ENCODE peak calls at places on chromosomes 5 and 9, in ten cellular contexts. E is spleen, C is prostate gland, M is Peyer's patch, D is tibial nerve, O is HCT116, F is A549, K is K562, N is vagina, B is transverse colon. Y is an unnamed sample.
A peak's percentile ranks its signal among the peaks of the same experiment; 100 is the strongest.

GRCh38 chr5:80712914-80713313 is 58.1 kb upstream of the DHFR start:
- DNase-seq in M (no peak), N (no peak), F (no peak), C (no peak), B (no peak), E (no peak), O (no peak), K (no peak), D (no peak), Y (no peak)

GRCh38 chr9:127214421-127215265 is 49.9 kb upstream of the GARNL3 start:
- DNase-seq in C (peak; percentile 71), O (peak; percentile 48), B (peak; percentile 63), D (peak; percentile 38), N (no peak), E (peak; percentile 81), F (peak; percentile 58), M (peak; percentile 52), K (peak; percentile 71), Y (peak; percentile 51)

GRCh38 chr5:94544031-94544650 is 74.3 kb downstream of the KIAA0825 start:
- DNase-seq in D (no peak), O (no peak), B (no peak), E (no peak), K (no peak), C (no peak), F (no peak), N (no peak), M (no peak), Y (no peak)

GRCh38 chr9:113350338-113350672 is 964 bp downstream of the BSPRY start:
- DNase-seq in D (no peak), F (no peak), M (no peak), N (no peak), C (no peak), B (peak; percentile 18), K (no peak), E (no peak), O (no peak), Y (no peak)

GRCh38 chr9:38339087-38339486 is 53.4 kb upstream of the ALDH1B1 start:
- DNase-seq in O (no peak), K (no peak), D (no peak), B (no peak), N (peak; percentile 74), F (no peak), M (no peak), C (no peak), E (no peak), Y (no peak)

GRCh38 chr5:62779010-62779422 is 200.4 kb downstream of the LRRC70 start:
- DNase-seq in F (peak; percentile 70), C (peak; percentile 22), K (peak; percentile 49), B (no peak), N (no peak), E (no peak), D (peak; percentile 34), O (peak; percentile 48), M (no peak), Y (no peak)

GRCh38 chr5:181136361-181136955 is 5.5 kb upstream of the OR2V1 start:
- DNase-seq in B (no peak), K (no peak), M (no peak), D (no peak), O (no peak), E (no peak), N (no peak), F (no peak), C (no peak), Y (no peak)

GRCh38 chr5:1113332-1113690 is 1.4 kb upstream of the SLC12A7 start:
- DNase-seq in M (no peak), K (no peak), F (no peak), O (no peak), D (no peak), E (no peak), C (no peak), B (no peak), N (no peak), Y (no peak)

GRCh38 chr5:66979738-66980137 is 216.9 kb downstream of the CD180 start:
- DNase-seq in N (no peak), C (no peak), D (no peak), O (no peak), E (no peak), M (no peak), B (no peak), K (no peak), F (no peak), Y (no peak)

DNA sequence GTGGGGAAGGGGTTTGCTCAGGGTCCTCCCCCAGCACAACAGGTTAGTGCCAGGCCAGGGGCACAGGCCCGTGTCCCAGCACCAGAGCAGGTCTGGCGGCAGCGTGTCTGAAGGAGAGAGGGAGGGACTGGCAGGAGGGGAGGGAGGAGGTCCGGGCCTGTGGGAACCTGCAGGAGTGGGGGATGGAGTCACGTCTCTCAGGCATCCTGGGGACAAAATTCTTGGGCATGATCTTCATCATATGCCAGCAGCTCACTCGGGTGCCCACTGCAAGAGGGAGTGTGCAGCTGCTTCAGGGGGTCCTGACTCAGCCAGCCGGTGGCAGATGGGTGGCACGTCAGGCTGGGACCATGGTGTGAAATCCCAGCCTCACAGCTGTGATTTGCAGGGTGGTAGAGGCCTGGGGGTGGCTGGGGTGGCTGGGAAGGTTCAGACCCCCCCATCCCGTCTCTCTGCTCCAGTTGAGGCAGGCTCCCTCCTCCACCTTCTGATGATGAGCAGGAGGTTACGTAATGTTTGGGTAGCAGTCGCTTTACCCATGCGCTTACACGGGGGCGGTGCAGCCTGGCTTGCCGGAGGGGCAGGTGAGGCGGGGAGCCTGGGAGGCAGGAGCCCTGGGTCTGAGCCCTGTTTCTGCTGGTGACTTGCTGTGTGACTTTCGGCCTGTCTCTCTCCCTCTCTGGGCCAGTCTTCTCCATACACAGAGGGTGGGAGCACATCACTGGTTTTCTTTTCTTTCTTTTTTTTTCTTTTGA is 40.5 kb downstream of the NCS1 start:
- DNase-seq in D (no peak), B (no peak), C (peak; percentile 41), F (no peak), K (no peak), E (no peak), O (no peak), N (no peak), M (no peak), Y (no peak)
- H3K27ac ChIP-seq in D (no peak overlapping the region), B (no peak overlapping the region), C (peak overlapping the region; percentile 18), F (no peak overlapping the region), K (no peak overlapping the region), E (no peak overlapping the region), O (no peak overlapping the region), N (peak overlapping the region; percentile 13), M (no peak overlapping the region), Y (peak overlapping the region; percentile 96)

GRCh38 chr9:129333961-129334743 is 156.1 kb upstream of the IER5L start:
- DNase-seq in K (peak; percentile 64), N (no peak), M (peak; percentile 81), C (peak; percentile 97), B (peak; percentile 82), E (peak; percentile 94), F (peak; percentile 99), D (peak; percentile 74), O (peak; percentile 93), Y (peak; percentile 93)
- TF ChIP-seq CTCF in K (peak; percentile 3), N (no peak), M (peak; percentile 33), C (peak; percentile 13), B (no peak), E (no peak), F (peak; percentile 13), D (no peak), O (no peak), Y (no peak)

DNA sequence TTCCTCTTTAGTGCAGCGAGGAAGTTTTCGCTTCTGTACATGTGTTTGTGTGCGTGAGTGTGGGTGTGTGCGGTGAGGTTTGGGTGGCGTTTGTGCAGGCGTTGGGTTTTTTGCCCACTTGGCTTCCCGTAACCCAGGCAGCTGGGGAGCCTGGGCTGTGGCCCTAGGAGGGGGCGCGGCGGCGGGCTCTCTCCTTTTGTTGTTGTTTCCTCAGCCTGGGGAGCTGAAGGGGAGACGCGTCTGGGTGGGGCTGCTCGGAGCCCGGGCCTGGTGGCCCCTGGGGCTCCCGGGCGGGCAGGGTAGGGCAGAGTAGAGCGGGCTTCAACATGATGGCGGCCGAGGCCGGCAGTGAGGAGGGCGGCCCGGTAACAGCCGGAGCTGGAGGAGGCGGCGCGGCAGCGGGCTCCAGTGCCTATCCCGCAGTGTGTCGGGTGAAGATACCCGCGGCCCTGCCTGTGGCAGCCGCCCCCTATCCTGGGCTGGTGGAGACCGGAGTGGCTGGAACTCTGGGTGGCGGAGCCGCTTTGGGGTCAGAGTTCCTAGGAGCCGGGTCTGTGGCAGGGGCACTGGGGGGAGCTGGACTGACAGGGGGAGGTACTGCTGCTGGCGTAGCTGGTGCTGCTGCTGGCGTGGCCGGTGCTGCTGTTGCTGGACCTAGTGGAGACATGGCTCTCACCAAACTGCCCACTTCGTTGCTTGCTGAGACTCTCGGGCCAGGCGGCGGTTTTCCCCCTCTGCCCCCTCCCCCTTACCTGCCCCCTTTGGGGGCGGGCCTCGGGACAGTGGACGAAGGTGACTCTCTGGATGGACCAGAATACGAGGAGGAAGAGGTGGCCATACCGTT is 665 bp downstream of the RASA1 start:
- DNase-seq in C (peak; percentile 57), N (no peak), D (peak; percentile 49), M (peak; percentile 82), B (peak; percentile 77), F (peak; percentile 74), O (peak; percentile 56), K (peak; percentile 56), E (peak; percentile 93), Y (peak; percentile 61)
- TF ChIP-seq POLR2A in C (peak; percentile 19), N (no peak), D (no peak), M (no peak), B (peak; percentile 25), F (peak; percentile 49), O (no peak), K (no peak), E (no peak), Y (no peak)

GRCh38 chr5:14038341-14038959 is 94.0 kb upstream of the DNAH5 start:
- DNase-seq in N (no peak), B (no peak), M (no peak), O (peak; percentile 52), C (no peak), F (peak; percentile 87), E (no peak), D (no peak), K (peak; percentile 17), Y (no peak)

GRCh38 chr5:14034991-14035390 is 90.5 kb upstream of the DNAH5 start:
- DNase-seq in C (no peak), K (no peak), B (no peak), F (no peak), D (no peak), E (no peak), O (no peak), N (no peak), M (no peak), Y (no peak)

GRCh38 chr5:14035859-14036440 is 91.5 kb upstream of the DNAH5 start:
- DNase-seq in B (peak; percentile 12), C (peak; percentile 59), E (no peak), K (no peak), F (peak; percentile 97), O (peak; percentile 92), N (no peak), M (no peak), D (peak; percentile 7), Y (peak; percentile 19)

GRCh38 chr5:14036514-14036913 is 92.0 kb upstream of the DNAH5 start:
- DNase-seq in O (no peak), F (peak; percentile 86), M (no peak), K (no peak), B (no peak), D (no peak), C (no peak), E (no peak), N (no peak), Y (no peak)

DNA sequence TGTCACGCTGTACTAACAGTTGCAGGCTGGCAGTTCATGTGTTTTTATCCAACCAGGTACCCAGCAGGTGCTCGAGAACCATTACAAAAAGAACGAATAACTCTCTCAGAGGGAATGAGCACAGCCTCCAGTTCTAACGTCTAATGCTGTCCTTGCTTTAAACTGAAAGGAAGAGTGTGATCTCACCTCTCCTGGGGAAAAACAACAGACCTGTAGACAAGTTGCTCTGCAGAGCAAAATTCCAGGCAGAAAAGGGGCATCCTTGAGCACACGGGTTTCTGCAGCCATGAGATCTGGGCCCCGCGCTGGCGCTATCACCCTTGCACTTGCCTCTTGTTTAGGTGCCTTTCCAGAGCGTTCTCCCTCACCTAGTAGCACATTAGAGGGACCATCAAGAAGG is 92.5 kb upstream of the DNAH5 start:
- DNase-seq in M (no peak), E (no peak), F (no peak), N (no peak), C (no peak), O (no peak), B (no peak), D (no peak), K (no peak), Y (no peak)
- H3K27ac ChIP-seq in M (no peak overlapping the region), E (no peak overlapping the region), F (peak overlapping the region; percentile 91), N (no peak overlapping the region), C (no peak overlapping the region), O (peak overlapping the region; percentile 96), B (no peak overlapping the region), D (no peak overlapping the region), K (no peak overlapping the region), Y (no peak overlapping the region)

Y was measured in uterus.